ENCODE peak calls at places on chromosomes 11 and 22, in nine cellular contexts. Z is activated CD8-positive, alpha-beta T cell treated with anti-CD3 and anti-CD28 coated beads for 36 hours; Y is C1 segment of cervical spinal cord; V is GM23338; A is activated T-helper 1 cell treated with anti-CD3 and anti-CD28 coated beads, Interleukin-12 subunit alpha, Interleukin-12 subunit beta, Interleukin-2, Interleukin-4 antibody, amounts not matched to agents 30 ng/mL and 10 ng/mL and 1 ng/mL, durations not matched to agents 14 hours and 24 hours and 36 hours; L is A549; D is CD4-positive, alpha-beta T cell; O is HuH-7.5; R is kidney tubule cell. U is an unnamed sample.

GRCh38 chr11:30488304-30488998 is 97.7 kb downstream of the MPPED2 start:
- DNase-seq in L (peak; percentile 3), A (no peak), V (no peak), R (no peak), Z (no peak), O (peak; percentile 54), D (no peak), Y (no peak), U (no peak)

GRCh38 chr11:64869571-64870175 is 8.7 kb downstream of the EHD1 start:
- DNase-seq in D (no peak), O (no peak), Y (no peak), L (no peak), Z (no peak), A (no peak), R (no peak), V (no peak), U (no peak)

GRCh38 chr11:19244084-19244483 is 3.3 kb upstream of the E2F8 start:
- DNase-seq in V (no peak), A (no peak), O (peak; percentile 22), L (no peak), R (no peak), Y (no peak), Z (no peak), D (no peak), U (no peak)

GRCh38 chr22:31079095-31079642 is 1.9 kb upstream of the SMTN start:
- DNase-seq in R (no peak), D (no peak), Z (no peak), Y (no peak), A (no peak), V (peak; percentile 67), L (no peak), O (peak; percentile 84), U (no peak)

GRCh38 chr11:123469089-123469488 is 39.0 kb downstream of the GRAMD1B start:
- DNase-seq in D (no peak), O (no peak), R (no peak), Z (no peak), A (no peak), Y (no peak), L (no peak), V (no peak), U (no peak)

GRCh38 chr11:111352235-111352746 is 26.8 kb downstream of the POU2AF1 start:
- DNase-seq in A (no peak), Z (no peak), Y (no peak), L (no peak), O (no peak), V (no peak), R (no peak), D (no peak), U (no peak)

GRCh38 chr11:43984519-43985385 is 42.3 kb downstream of the C11orf96 start:
- DNase-seq in A (no peak), Z (no peak), Y (no peak), L (no peak), V (no peak), O (peak; percentile 39), R (peak; percentile 84), D (no peak), U (no peak)

GRCh38 chr11:70568504-70569172 is 170.3 kb downstream of the CTTN start:
- DNase-seq in Y (peak; percentile 25), R (no peak), Z (no peak), V (peak; percentile 74), A (no peak), D (no peak), O (no peak), L (no peak), U (no peak)

GRCh38 chr11:130528301-130528651 is 79.8 kb downstream of the ADAMTS15 start:
- DNase-seq in L (no peak), Y (no peak), V (no peak), R (peak; percentile 55), A (no peak), D (no peak), Z (no peak), O (no peak), U (no peak)

GRCh38 chr11:122491486-122491885 is 164.0 kb upstream of the UBASH3B start:
- DNase-seq in D (no peak), R (no peak), L (no peak), A (no peak), O (no peak), Z (no peak), V (no peak), Y (no peak), U (no peak)